ENCODE peak calls at places on chromosomes 12 and 14, in eight cellular contexts. E is IMR-90, W is bronchial epithelial cell, D is stomach, K is HFF-Myc, F is pancreas, M is cardiac fibroblast, A is HCT116. J is an unnamed sample.

GRCh38 chr12:132478845-132479244 is 11.1 kb upstream of the FBRSL1 start:
- DNase-seq in M (no peak), F (peak), K (no peak), D (no peak), A (no peak), E (no peak), W (no peak), J (no peak)

GRCh38 chr14:95948608-95949007 is 72.0 kb downstream of the TUNAR start:
- DNase-seq in M (no peak), W (no peak), K (no peak), E (no peak), D (no peak), F (no peak), A (no peak), J (no peak)

GRCh38 chr14:74425525-74426201 is 347 bp downstream of the SYNDIG1L start:
- DNase-seq in W (no peak), D (no peak), F (peak), M (no peak), E (no peak), K (no peak), A (no peak), J (peak)

GRCh38 chr12:30515351-30515750 is 180.3 kb downstream of the IPO8 start:
- DNase-seq in K (peak), A (peak), F (no peak), M (peak), W (no peak), E (no peak), D (no peak), J (no peak)

GRCh38 chr14:99809864-99810854 is 16.9 kb downstream of the EML1 start:
- DNase-seq in F (peak), W (no peak), A (no peak), E (no peak), K (no peak), D (peak), M (peak), J (no peak)

GRCh38 chr14:32110200-32110896 is 33.2 kb downstream of the ARHGAP5 start:
- DNase-seq in D (no peak), A (no peak), E (no peak), W (no peak), K (no peak), M (no peak), F (no peak), J (no peak)

GRCh38 chr14:70660967-70661871 is 19.5 kb downstream of the TTC9 start:
- DNase-seq in F (no peak), K (no peak), A (no peak), E (no peak), D (peak), M (no peak), W (no peak), J (no peak)

GRCh38 chr12:89707992-89708792 is 446 bp downstream of the ATP2B1 start:
- DNase-seq in E (peak), D (peak), W (no peak), F (peak), A (no peak), K (no peak), M (peak), J (peak)

GRCh38 chr14:37874429-37875109 is 279.1 kb downstream of the TTC6 start:
- DNase-seq in D (peak), W (peak), F (peak), A (peak), M (peak), K (peak), E (peak), J (peak)

GRCh38 chr12:58425481-58426392 is 484.4 kb downstream of the ATP23 start:
- DNase-seq in E (peak), M (peak), A (peak), K (peak), D (peak), F (no peak), W (peak), J (no peak)

GRCh38 chr14:20631023-20631820 is 10.3 kb downstream of the OR6S1 start:
- DNase-seq in F (no peak), W (peak), E (peak), K (no peak), M (peak), D (peak), A (no peak), J (peak)

GRCh38 chr12:12194206-12194605 is 72.6 kb downstream of the LRP6 start:
- DNase-seq in M (peak), A (peak), E (peak), W (peak), D (no peak), F (no peak), K (no peak), J (no peak)

GRCh38 chr12:19744760-19745218 is 305.5 kb downstream of the AEBP2 start:
- DNase-seq in E (peak), K (no peak), D (no peak), M (peak), W (peak), F (no peak), A (no peak), J (no peak)

GRCh38 chr14:99033951-99034350 is 238.0 kb downstream of the BCL11B start:
- DNase-seq in M (no peak), D (no peak), W (no peak), E (no peak), A (no peak), K (no peak), F (no peak), J (no peak)

GRCh38 chr14:34098985-34099349 is 148.1 kb upstream of the EGLN3 start:
- DNase-seq in W (no peak), F (no peak), D (no peak), K (no peak), E (no peak), A (no peak), M (no peak), J (no peak)

GRCh38 chr14:95263527-95264231 is 56.0 kb downstream of the CLMN start:
- DNase-seq in D (no peak), F (no peak), W (no peak), M (no peak), A (no peak), E (no peak), K (no peak), J (no peak)

GRCh38 chr14:94356379-94357056 is 31.9 kb downstream of the SERPINA1 start:
- DNase-seq in W (peak), K (no peak), M (no peak), D (peak), E (no peak), F (no peak), A (no peak), J (no peak)

GRCh38 chr12:49705479-49706267 is 1.5 kb downstream of the FMNL3 start:
- DNase-seq in D (no peak), A (no peak), M (peak), K (no peak), E (peak), F (no peak), W (peak), J (no peak)

GRCh38 chr12:63897931-63898330 is 53.4 kb downstream of the SRGAP1 start:
- DNase-seq in K (no peak), D (no peak), F (no peak), A (no peak), M (peak), W (no peak), E (no peak), J (no peak)

GRCh38 chr12:128790221-128790620 is 33.5 kb downstream of the SLC15A4 start:
- DNase-seq in M (no peak), W (no peak), F (no peak), K (no peak), D (no peak), A (no peak), E (no peak), J (no peak)

GRCh38 chr14:50520947-50521815 is 11.2 kb downstream of the MAP4K5 start:
- DNase-seq in K (no peak), D (no peak), W (peak), F (no peak), M (peak), E (peak), A (peak), J (no peak)

GRCh38 chr14:103313704-103314103 is 20.3 kb upstream of the EIF5 start:
- DNase-seq in F (no peak), E (no peak), K (no peak), D (no peak), W (no peak), M (peak), A (no peak), J (no peak)

GRCh38 chr14:103500148-103500990 is 22.3 kb downstream of the CKB start:
- DNase-seq in K (peak), E (peak), A (no peak), W (peak), M (peak), D (peak), F (peak), J (peak)

GRCh38 chr14:104428333-104428851 is 151.2 kb upstream of the C14orf180 start:
- DNase-seq in M (no peak), W (no peak), D (peak), E (no peak), A (no peak), F (no peak), K (no peak), J (no peak)

GRCh38 chr12:48351022-48351708 is 446 bp upstream of the ZNF641 start:
- DNase-seq in D (peak), K (peak), A (peak), F (no peak), M (peak), E (peak), W (peak), J (no peak)

GRCh38 chr14:29085546-29085945 is 319.0 kb downstream of the FOXG1 start:
- DNase-seq in E (peak), K (no peak), M (peak), A (no peak), F (no peak), D (no peak), W (peak), J (no peak)

GRCh38 chr14:100476012-100476822 is 111.0 kb downstream of the BEGAIN start:
- DNase-seq in E (peak), W (peak), A (peak), D (peak), F (peak), M (peak), K (peak), J (no peak)

GRCh38 chr14:96206461-96206860 is 1.8 kb downstream of the BDKRB2 start:
- DNase-seq in K (no peak), M (no peak), E (no peak), A (no peak), F (no peak), W (no peak), D (no peak), J (no peak)

GRCh38 chr12:33813536-33813935 is 208.8 kb upstream of the ALG10 start:
- DNase-seq in W (no peak), F (no peak), E (no peak), A (no peak), M (no peak), D (no peak), K (no peak), J (no peak)

GRCh38 chr12:85036241-85036707 is at the start of the genes LRRIQ1 and TSPAN19:
- DNase-seq in W (peak), A (peak), E (peak), D (peak), M (peak), K (peak), F (peak), J (peak)

GRCh38 chr12:6699259-6699988 is 1.2 kb downstream of the PIANP start:
- DNase-seq in K (no peak), M (no peak), A (no peak), D (no peak), W (no peak), F (peak), E (no peak), J (no peak)

GRCh38 chr12:65903680-65904403 is 79.6 kb downstream of the HMGA2 start:
- DNase-seq in A (no peak), W (no peak), E (no peak), F (no peak), D (no peak), M (no peak), K (no peak), J (no peak)
- TF ChIP-seq CTCF in A (no peak), W (no peak), E (no peak), F (no peak), D (no peak), M (no peak), K (no peak), J (no peak)

DNA sequence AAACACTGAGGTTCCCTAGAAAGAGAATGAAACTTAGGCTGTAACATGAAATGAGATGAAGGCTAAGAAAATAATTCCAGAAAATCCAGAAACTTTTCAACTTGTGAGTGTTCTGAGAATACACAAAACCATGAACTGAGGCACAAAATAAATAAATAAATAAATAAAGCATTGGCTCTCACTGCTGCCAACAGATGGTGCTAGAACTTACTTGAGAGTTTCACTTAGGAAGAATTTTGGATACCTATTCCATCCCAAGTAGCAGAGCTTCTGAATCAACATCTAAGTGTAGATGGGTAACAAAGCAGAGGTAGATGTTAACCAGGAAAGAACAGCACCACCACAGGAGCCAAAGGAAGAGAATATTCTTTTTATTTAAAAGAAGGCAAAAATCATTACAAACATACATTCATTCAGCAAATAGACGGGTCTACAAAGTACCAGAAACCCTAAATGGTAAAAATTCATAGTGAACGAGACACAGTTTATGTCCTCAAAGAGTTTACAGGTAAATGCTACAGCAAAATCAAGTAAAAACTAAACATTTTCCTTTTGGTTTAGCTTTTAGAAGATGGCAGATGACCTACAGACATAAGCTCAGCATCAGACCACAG is 16.7 kb downstream of the EPS8 start:
- DNase-seq in E (peak), A (no peak), F (no peak), K (no peak), M (peak), W (peak), D (no peak), J (no peak)
- TF ChIP-seq CTCF in E (peak), A (peak), F (no peak), K (peak), M (peak), W (peak), D (no peak), J (no peak)

GRCh38 chr12:9813821-9814798 is 13.2 kb upstream of the KLRF1 start:
- DNase-seq in F (peak), E (peak), W (peak), K (peak), A (peak), M (peak), D (peak), J (peak)
- TF ChIP-seq CTCF in F (peak), E (peak), W (peak), K (peak), A (peak), M (peak), D (peak), J (peak)

GRCh38 chr14:58362798-58363412 is 32.8 kb upstream of the TOMM20L start:
- DNase-seq in D (no peak), F (no peak), A (peak), W (peak), M (peak), K (peak), E (peak), J (no peak)
- TF ChIP-seq CTCF in D (no peak), F (no peak), A (peak), W (peak), M (no peak), K (no peak), E (peak), J (no peak)

GRCh38 chr14:22494486-22495135 is 94.4 kb downstream of the DAD1 start:
- DNase-seq in F (no peak), E (no peak), M (no peak), W (no peak), D (no peak), K (no peak), A (no peak), J (no peak)
- TF ChIP-seq CTCF in F (no peak), E (no peak), M (no peak), W (no peak), D (no peak), K (no peak), A (peak), J (no peak)

GRCh38 chr14:64289571-64289970 is 4.6 kb downstream of the ESR2 start:
- DNase-seq in M (no peak), A (no peak), D (no peak), F (no peak), W (no peak), E (no peak), K (no peak), J (no peak)

GRCh38 chr14:64292197-64292596 is 2.0 kb downstream of the ESR2 start:
- DNase-seq in M (no peak), K (no peak), D (no peak), A (no peak), W (no peak), F (no peak), E (no peak), J (no peak)

GRCh38 chr14:64296561-64296960 is 2.4 kb upstream of the ESR2 start:
- DNase-seq in M (peak), W (peak), F (no peak), E (peak), K (no peak), D (no peak), A (no peak), J (no peak)

GRCh38 chr14:64294672-64295413 is 672 bp upstream of the ESR2 start:
- DNase-seq in W (peak), K (no peak), E (peak), M (peak), D (peak), F (peak), A (peak), J (peak)

GRCh38 chr14:64293976-64294671 is at the start of gene ESR2:
- DNase-seq in A (no peak), F (peak), M (peak), K (no peak), W (peak), E (peak), D (peak), J (peak)
- TF ChIP-seq CTCF in A (no peak), F (no peak), M (peak), K (peak), W (peak), E (peak), D (no peak), J (no peak)

DNA sequence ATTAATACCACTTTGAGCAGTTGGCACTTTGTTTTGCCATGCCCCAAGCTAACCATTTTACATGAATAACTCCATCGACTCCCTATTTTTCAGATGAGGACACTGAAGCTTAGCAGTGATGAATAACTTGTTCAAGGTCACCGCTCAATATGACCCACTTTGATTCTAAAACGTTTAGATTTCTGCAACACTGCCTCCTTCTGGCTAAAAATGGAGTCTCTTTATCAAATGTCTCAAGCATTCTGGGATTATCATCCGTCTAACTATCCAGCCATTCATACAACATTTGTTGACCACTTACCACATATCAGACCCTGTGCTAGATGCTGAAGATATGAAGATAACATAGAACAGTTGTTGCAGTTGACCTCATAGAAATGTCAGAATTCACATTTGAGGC is 298.0 kb downstream of the PPFIA2 start:
- DNase-seq in D (no peak), K (no peak), M (no peak), F (no peak), E (no peak), A (no peak), W (no peak), J (no peak)
- TF ChIP-seq CTCF in D (no peak), K (no peak), M (no peak), F (no peak), E (no peak), A (peak), W (no peak), J (peak)

J was measured in glutamatergic neuron.